ENCODE peak calls at places on chromosome 2, in five cellular contexts. K, Z, A, J and F are unnamed samples.

GRCh38 chr2:46257476-46257875 is 39.7 kb upstream of the EPAS1 start:
- DNase-seq in Z (peak), A (peak), K (peak), J (no peak), F (peak)

GRCh38 chr2:132606649-132607048 is 63.4 kb downstream of the LYPD1 start:
- DNase-seq in J (peak), K (no peak), Z (no peak), A (no peak), F (no peak)

GRCh38 chr2:8625399-8626283 is 56.2 kb upstream of the ID2 start:
- DNase-seq in Z (no peak), K (no peak), J (no peak), A (no peak), F (no peak)

GRCh38 chr2:173511357-173511756 is 156.7 kb downstream of the CDCA7 start:
- DNase-seq in Z (no peak), K (no peak), A (no peak), J (no peak), F (no peak)

GRCh38 chr2:100214265-100214961 is 72.0 kb upstream of the AFF3 start:
- DNase-seq in J (peak), A (no peak), Z (no peak), K (no peak), F (no peak)

GRCh38 chr2:240896871-240897692 is 1.1 kb upstream of the MAB21L4 start:
- DNase-seq in K (no peak), J (no peak), A (no peak), Z (no peak), F (no peak)

GRCh38 chr2:208183937-208184336 is 5.9 kb downstream of the C2orf80 start:
- DNase-seq in Z (no peak), J (no peak), K (no peak), A (no peak), F (no peak)

GRCh38 chr2:199810422-199811250 is 40.4 kb downstream of the FTCDNL1 start:
- DNase-seq in A (no peak), Z (no peak), K (peak), J (no peak), F (peak)

GRCh38 chr2:149741646-149742045 is 154.1 kb upstream of the MMADHC start:
- DNase-seq in J (no peak), K (peak), A (peak), Z (peak), F (peak)

GRCh38 chr2:134774074-134774742 is 55.4 kb upstream of the TMEM163 start:
- DNase-seq in Z (peak), A (peak), J (no peak), K (peak), F (no peak)

GRCh38 chr2:204072443-204073324 is 136.1 kb downstream of the ICOS start:
- DNase-seq in K (peak), A (peak), Z (no peak), J (no peak), F (peak)

GRCh38 chr2:120497261-120497977 is 151.5 kb downstream of the INHBB start:
- DNase-seq in J (no peak), A (no peak), K (no peak), Z (no peak), F (no peak)

GRCh38 chr2:15749460-15750432 is 158.1 kb downstream of the DDX1 start:
- DNase-seq in Z (no peak), A (no peak), K (no peak), J (peak), F (no peak)

GRCh38 chr2:73386894-73387636 is 1.4 kb downstream of the ALMS1 start:
- DNase-seq in J (no peak), A (no peak), Z (peak), K (no peak), F (no peak)

GRCh38 chr2:215878476-215879063 is 134.8 kb downstream of the MREG start:
- DNase-seq in A (peak), K (peak), Z (no peak), J (no peak), F (peak)

GRCh38 chr2:180618570-180618969 is 361.8 kb upstream of the UBE2E3 start:
- DNase-seq in Z (peak), A (peak), J (no peak), K (peak), F (peak)

GRCh38 chr2:231527955-231528635 is 2.1 kb downstream of the NMUR1 start:
- DNase-seq in K (no peak), J (no peak), Z (no peak), A (no peak), F (no peak)

GRCh38 chr2:69945447-69945846 is 16.0 kb downstream of the ASPRV1 start:
- DNase-seq in K (peak), Z (no peak), J (no peak), A (no peak), F (no peak)

GRCh38 chr2:20646446-20646845 is 4.5 kb downstream of the HS1BP3 start:
- DNase-seq in K (no peak), J (no peak), Z (no peak), A (no peak), F (no peak)

GRCh38 chr2:100791294-100791935 is 28.5 kb upstream of the NPAS2 start:
- DNase-seq in K (no peak), Z (no peak), J (no peak), A (no peak), F (no peak)

GRCh38 chr2:235685024-235685721 is 191.3 kb downstream of the AGAP1 start:
- DNase-seq in J (no peak), K (peak), Z (no peak), A (peak), F (peak)

GRCh38 chr2:53129851-53130250 is 637.8 kb upstream of the CHAC2 start:
- DNase-seq in Z (peak), J (no peak), K (peak), A (peak), F (peak)

GRCh38 chr2:10566021-10566420 is 117.9 kb upstream of the ODC1 start:
- DNase-seq in K (no peak), A (no peak), J (peak), Z (no peak), F (no peak)

GRCh38 chr2:7812231-7812995 is 869.4 kb upstream of the ID2 start:
- DNase-seq in A (peak), J (no peak), K (peak), Z (peak), F (peak)

GRCh38 chr2:78263571-78263970 is 741.4 kb upstream of the LRRTM4 start:
- DNase-seq in K (no peak), Z (no peak), J (no peak), A (no peak), F (no peak)

GRCh38 chr2:128376241-128377041 is 57.8 kb upstream of the HS6ST1 start:
- DNase-seq in Z (no peak), J (peak), K (no peak), A (no peak), F (peak)

GRCh38 chr2:189421644-189422043 is 19.6 kb upstream of the WDR75 start:
- DNase-seq in A (peak), J (no peak), K (peak), Z (peak), F (peak)

GRCh38 chr2:73255007-73255644 is 21.0 kb downstream of the CCT7 start:
- DNase-seq in A (no peak), Z (no peak), K (no peak), J (peak), F (no peak)

GRCh38 chr2:169345507-169346120 is 16.7 kb downstream of the LRP2 start:
- DNase-seq in K (no peak), A (no peak), J (no peak), Z (no peak), F (no peak)

GRCh38 chr2:99834426-99834825 is 308.0 kb downstream of the AFF3 start:
- DNase-seq in A (no peak), J (no peak), Z (no peak), K (no peak), F (no peak)

GRCh38 chr2:226631671-226632070 is 167.9 kb downstream of the IRS1 start:
- DNase-seq in K (no peak), Z (no peak), A (peak), J (no peak), F (peak)

GRCh38 chr2:182952741-182953450 is 85.4 kb downstream of the NCKAP1 start:
- DNase-seq in K (peak), A (peak), J (no peak), Z (peak), F (peak)

GRCh38 chr2:112869258-112869842 is 32.8 kb upstream of the IL1B start:
- DNase-seq in J (peak), Z (peak), K (peak), A (peak), F (peak)

GRCh38 chr2:54891901-54892300 is 158.3 kb downstream of the RTN4 start:
- DNase-seq in J (no peak), A (no peak), Z (peak), K (peak), F (peak)

GRCh38 chr2:112175333-112175732 is 37.1 kb downstream of the FBLN7 start:
- DNase-seq in J (peak), Z (no peak), K (no peak), A (no peak), F (no peak)

GRCh38 chr2:179467111-179467510 is 202.5 kb upstream of the SESTD1 start:
- DNase-seq in A (peak), K (peak), J (no peak), Z (peak), F (peak)

GRCh38 chr2:46502291-46502690 is 22.9 kb downstream of the TMEM247 start:
- DNase-seq in A (no peak), Z (no peak), J (peak), K (no peak), F (no peak)

GRCh38 chr2:28400434-28400833 is 7.8 kb downstream of the FOSL2 start:
- DNase-seq in Z (no peak), A (no peak), K (no peak), J (no peak), F (no peak)

GRCh38 chr2:25273985-25274550 is 67.7 kb downstream of the DNMT3A start:
- DNase-seq in A (no peak), J (no peak), K (no peak), Z (no peak), F (no peak)

DNA sequence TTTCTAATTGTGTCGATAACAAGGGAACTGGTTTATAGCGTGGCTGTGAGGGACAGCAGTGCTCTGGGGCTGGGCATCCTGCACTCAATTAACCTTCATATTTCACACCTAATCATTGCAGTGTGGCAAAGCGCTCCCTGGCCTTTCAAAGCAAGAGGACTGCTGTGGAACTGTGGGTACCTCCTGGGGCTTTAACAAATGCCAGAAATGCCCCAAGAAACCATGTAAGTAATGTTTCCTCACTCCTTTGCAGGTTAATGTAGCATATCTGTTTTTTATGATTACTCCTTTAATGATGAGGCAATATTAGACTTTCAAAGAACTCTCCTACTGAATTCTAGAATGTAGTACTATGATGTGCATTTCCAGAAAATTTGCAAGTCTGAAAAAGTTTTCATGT is 259.0 kb upstream of the RASGRP3 start:
- DNase-seq in J (no peak), A (no peak), Z (no peak), K (no peak), F (no peak)
- TF ChIP-seq CTCF in J (no peak), A (no peak), Z (no peak), K (no peak), F (no peak)

GRCh38 chr2:159818940-159819339 is 20.9 kb upstream of the CD302 start:
- DNase-seq in A (no peak), Z (no peak), K (no peak), J (no peak), F (no peak)
- H3K4me3 ChIP-seq in A (no peak), Z (no peak), K (no peak), J (no peak), F (no peak)

GRCh38 chr2:229562472-229563127 is 151.8 kb downstream of the DNER start:
- DNase-seq in K (no peak), J (no peak), Z (no peak), A (no peak), F (no peak)
- TF ChIP-seq CTCF in K (peak), J (no peak), Z (no peak), A (no peak), F (no peak)

GRCh38 chr2:170822885-170823799 is 6.5 kb downstream of the GAD1 start:
- DNase-seq in K (no peak), Z (no peak), J (peak), A (no peak), F (no peak)

GRCh38 chr2:170822292-170822884 is 5.7 kb downstream of the GAD1 start:
- DNase-seq in Z (no peak), A (no peak), K (no peak), J (peak), F (no peak)

GRCh38 chr2:170821631-170822291 is 5.1 kb downstream of the GAD1 start:
- DNase-seq in Z (no peak), J (peak), A (no peak), K (no peak), F (no peak)

GRCh38 chr2:170819941-170820646 is 3.4 kb downstream of the GAD1 start:
- DNase-seq in J (peak), A (no peak), K (no peak), Z (no peak), F (no peak)

DNA sequence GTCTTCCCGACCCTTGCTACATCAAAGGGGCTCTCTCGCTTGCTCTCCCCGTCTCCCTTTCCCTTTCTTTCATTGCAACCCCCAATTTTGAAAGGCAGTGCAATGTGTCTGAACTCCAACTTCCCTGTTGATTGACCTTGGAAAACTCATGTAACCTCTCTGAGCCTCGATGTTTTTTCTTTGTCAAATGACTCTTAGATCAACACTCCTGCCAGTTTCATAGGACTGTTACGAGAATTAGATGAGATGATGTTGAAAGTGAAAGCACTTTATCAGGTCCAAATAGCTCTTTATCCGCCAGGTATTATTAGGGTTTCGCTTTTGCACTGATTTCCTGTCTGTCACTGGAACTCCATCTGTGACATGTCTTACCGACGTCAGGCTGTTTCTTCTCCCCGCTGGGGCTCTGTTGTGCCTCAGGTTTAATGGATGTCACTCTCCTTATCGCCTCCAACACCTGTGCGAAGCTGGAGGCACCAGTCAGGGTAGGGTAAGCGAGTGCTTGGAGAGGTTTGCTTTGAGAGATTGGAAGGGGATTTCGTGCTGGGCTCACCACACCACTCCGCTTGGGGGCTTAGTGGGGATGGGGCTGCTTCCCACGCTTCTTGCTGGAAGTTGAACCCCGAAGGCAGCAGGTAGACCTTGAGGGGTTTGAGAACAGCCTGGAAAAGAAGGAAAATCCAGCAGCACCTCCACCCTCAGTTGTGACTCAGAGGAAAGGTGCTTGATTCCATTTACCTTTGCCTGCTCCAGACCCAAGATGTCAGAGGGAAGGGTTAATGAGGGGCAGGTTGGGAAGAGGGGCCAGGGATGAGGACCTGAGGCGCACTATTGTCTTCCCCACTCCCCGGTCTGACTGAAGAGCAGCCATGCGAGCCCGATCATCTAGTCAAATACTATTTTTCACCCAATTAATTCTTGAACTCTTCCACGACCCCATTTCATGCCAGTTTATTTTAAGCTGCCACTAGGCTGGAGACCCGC is 4.3 kb downstream of the GAD1 start:
- DNase-seq in Z (no peak), A (no peak), J (no peak), K (no peak), F (no peak)
- H3K4me3 ChIP-seq in Z (no peak), A (no peak), J (no peak), K (no peak), F (no peak)